ENCODE peak calls at places on chromosomes 2 and 18, in eight cellular contexts. S is NCI-H1092 treated with DMSO at 0.1 percent for 48 hours, C is iris pigment epithelial cell, Q is foreskin keratinocyte, J is GM03348, Y is cerebellar nuclear complex, V is COLO829, G is NCI-H1694 treated with DMSO at 0.1 percent for 48 hours. E is an unnamed sample.
A peak's percentile ranks its signal among the peaks of the same experiment; 100 is the strongest.

GRCh38 chr18:31512203-31512764 is 14.3 kb downstream of the DSG2 start:
- DNase-seq in V (no peak), Q (peak; percentile 85), G (no peak), S (no peak), C (peak; percentile 82), Y (no peak), J (peak; percentile 33), E (no peak)

GRCh38 chr2:122078451-122078850 is 323.0 kb downstream of the TSN start:
- DNase-seq in Y (no peak), C (peak; percentile 13), Q (no peak), G (peak; percentile 92), S (no peak), V (no peak), J (peak; percentile 41), E (peak; percentile 46)

GRCh38 chr2:165678882-165679281 is 115.2 kb downstream of the GALNT3 start:
- DNase-seq in Y (no peak), V (no peak), S (no peak), G (no peak), C (no peak), J (no peak), Q (no peak), E (no peak)

GRCh38 chr2:48312126-48312525 is 217.8 kb upstream of the STON1 start:
- DNase-seq in S (no peak), J (no peak), Y (no peak), G (no peak), V (no peak), C (peak; percentile 50), Q (peak; percentile 98), E (no peak)

GRCh38 chr2:170313636-170314348 is 135.8 kb downstream of the MYO3B start:
- DNase-seq in J (no peak), Q (no peak), V (peak; percentile 84), C (peak; percentile 9), Y (no peak), S (peak; percentile 83), G (no peak), E (peak; percentile 15)

GRCh38 chr2:217553689-217554088 is 449.1 kb downstream of the TNS1 start:
- DNase-seq in V (no peak), Q (no peak), Y (no peak), G (no peak), J (peak; percentile 10), S (no peak), C (no peak), E (no peak)

GRCh38 chr2:86368181-86368824 is 30.9 kb upstream of the REEP1 start:
- DNase-seq in Y (no peak), C (peak; percentile 59), V (peak; percentile 52), Q (no peak), G (peak; percentile 42), J (peak; percentile 77), S (peak; percentile 6), E (peak; percentile 55)

GRCh38 chr2:133581027-133581760 is 12.9 kb upstream of the NCKAP5 start:
- DNase-seq in G (no peak), S (peak; percentile 4), V (no peak), C (peak; percentile 47), Y (no peak), J (no peak), Q (no peak), E (no peak)

GRCh38 chr2:208280933-208281332 is 14.9 kb downstream of the PIKFYVE start:
- DNase-seq in V (no peak), Q (no peak), J (peak; percentile 24), Y (no peak), S (no peak), G (no peak), C (peak; percentile 84), E (no peak)

GRCh38 chr2:179861777-179862117 is 335 bp upstream of the ZNF385B start:
- DNase-seq in Y (no peak), J (peak; percentile 21), V (no peak), Q (no peak), C (peak; percentile 6), S (no peak), G (no peak), E (no peak)

GRCh38 chr2:10086950-10087349 is 6.7 kb upstream of the CYS1 start:
- DNase-seq in S (no peak), Q (no peak), G (no peak), V (no peak), Y (no peak), J (no peak), C (no peak), E (no peak)

GRCh38 chr2:12127639-12128038 is 381.2 kb downstream of the LPIN1 start:
- DNase-seq in C (no peak), Q (no peak), J (no peak), G (no peak), V (no peak), S (no peak), Y (no peak), E (no peak)

GRCh38 chr2:241808701-241809382 is at the start of gene NEU4:
- DNase-seq in C (no peak), Q (no peak), V (no peak), G (no peak), J (no peak), S (no peak), Y (no peak), E (no peak)

E was measured in NCI-H2171 treated with DMSO at 0.1 percent for 48 hours.